ENCODE peak calls at places on chromosomes 2 and 18, in ten cellular contexts. Z is hepatocyte; G is tibial nerve; U is K562; W is adrenal gland; V is Peyer's patch; J is BE2C; X is CD8-positive, alpha-beta T cell; A is A549; O is right lobe of liver. R is an unnamed sample.

GRCh38 chr2:56130463-56131070 is 53.2 kb upstream of the CCDC85A start:
- DNase-seq in A (peak; percentile 18), V (no peak), W (no peak), U (peak; percentile 59), J (peak; percentile 28), Z (peak; percentile 40), X (no peak), O (no peak), G (peak; percentile 41), R (no peak)

GRCh38 chr2:12236136-12236834 is 480.5 kb upstream of the TRIB2 start:
- DNase-seq in Z (no peak), G (no peak), A (no peak), J (no peak), O (no peak), W (peak; percentile 10), V (no peak), U (no peak), X (no peak), R (no peak)

GRCh38 chr2:225737556-225737955 is 338.0 kb downstream of the NYAP2 start:
- DNase-seq in G (no peak), A (no peak), W (no peak), U (no peak), X (no peak), Z (no peak), J (no peak), V (no peak), O (no peak), R (no peak)

GRCh38 chr2:148560501-148560900 is 84.0 kb upstream of the EPC2 start:
- DNase-seq in A (no peak), J (no peak), U (no peak), G (no peak), V (no peak), W (no peak), X (no peak), O (no peak), Z (no peak), R (no peak)

GRCh38 chr2:239605976-239606375 is 205.2 kb upstream of the HDAC4 start:
- DNase-seq in A (no peak), G (peak; percentile 51), V (no peak), O (no peak), Z (no peak), U (no peak), W (no peak), J (no peak), X (no peak), R (no peak)

GRCh38 chr18:63603772-63604171 is 16.6 kb downstream of the SERPINB13 start:
- DNase-seq in X (no peak), O (no peak), V (no peak), U (no peak), G (no peak), A (no peak), Z (no peak), W (no peak), J (no peak), R (no peak)

GRCh38 chr2:76895469-76895868 is 626.7 kb downstream of the LRRTM4 start:
- DNase-seq in X (no peak), U (no peak), G (no peak), O (no peak), J (no peak), W (peak; percentile 27), V (no peak), Z (peak; percentile 4), A (no peak), R (peak; percentile 3)

GRCh38 chr18:59743561-59743960 is 46.3 kb upstream of the CCBE1 start:
- DNase-seq in X (no peak), A (no peak), O (no peak), W (no peak), J (no peak), Z (no peak), G (no peak), U (no peak), V (no peak), R (no peak)

GRCh38 chr18:6004683-6005082 is 109.4 kb upstream of the TMEM200C start:
- DNase-seq in U (no peak), Z (no peak), J (no peak), X (no peak), V (no peak), G (no peak), A (no peak), O (no peak), W (no peak), R (no peak)

GRCh38 chr18:5998166-5998881 is 103.0 kb upstream of the TMEM200C start:
- DNase-seq in V (no peak), W (no peak), G (no peak), A (no peak), U (no peak), X (no peak), O (peak; percentile 72), J (no peak), Z (peak; percentile 11), R (no peak)

GRCh38 chr18:5998907-5999306 is 103.6 kb upstream of the TMEM200C start:
- DNase-seq in J (no peak), W (no peak), U (no peak), V (no peak), Z (no peak), A (no peak), X (no peak), G (no peak), O (no peak), R (no peak)

GRCh38 chr18:6004119-6004518 is 108.8 kb upstream of the TMEM200C start:
- DNase-seq in J (no peak), X (no peak), A (no peak), G (no peak), Z (no peak), O (no peak), W (no peak), U (no peak), V (no peak), R (no peak)

DNA sequence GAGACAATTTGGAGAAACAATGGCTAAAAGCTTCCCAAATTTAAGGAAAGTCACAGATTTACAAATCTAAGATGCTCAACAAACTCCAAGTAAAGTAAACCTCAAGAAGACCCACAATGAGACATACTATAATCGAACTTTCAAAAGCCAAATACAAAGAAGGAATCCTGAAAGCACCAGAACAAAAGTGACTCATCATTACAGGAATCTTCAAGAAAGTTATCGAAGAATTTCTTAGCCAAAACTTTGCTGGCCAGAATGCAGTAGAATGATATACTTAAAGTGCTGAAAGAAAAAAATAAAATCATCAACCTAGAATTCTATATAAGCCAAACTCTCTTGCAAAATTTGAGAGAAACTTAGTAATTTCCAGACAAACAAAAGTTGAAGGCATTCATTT is 106.5 kb upstream of the TMEM200C start:
- DNase-seq in O (no peak), J (no peak), W (no peak), U (no peak), G (no peak), A (no peak), Z (no peak), X (no peak), V (no peak), R (no peak)
- H3K9me3 ChIP-seq in O (no peaks in the 10 kb centered on the region), J (no peaks in the 10 kb centered on the region), W (no peaks in the 10 kb centered on the region), U (no peaks in the 10 kb centered on the region), G (peaks cover 3% of the 10 kb centered on the region), A (no peaks in the 10 kb centered on the region), Z (no peaks in the 10 kb centered on the region), X (no peaks in the 10 kb centered on the region), V (no peaks in the 10 kb centered on the region), R (no peaks in the 10 kb centered on the region)

DNA sequence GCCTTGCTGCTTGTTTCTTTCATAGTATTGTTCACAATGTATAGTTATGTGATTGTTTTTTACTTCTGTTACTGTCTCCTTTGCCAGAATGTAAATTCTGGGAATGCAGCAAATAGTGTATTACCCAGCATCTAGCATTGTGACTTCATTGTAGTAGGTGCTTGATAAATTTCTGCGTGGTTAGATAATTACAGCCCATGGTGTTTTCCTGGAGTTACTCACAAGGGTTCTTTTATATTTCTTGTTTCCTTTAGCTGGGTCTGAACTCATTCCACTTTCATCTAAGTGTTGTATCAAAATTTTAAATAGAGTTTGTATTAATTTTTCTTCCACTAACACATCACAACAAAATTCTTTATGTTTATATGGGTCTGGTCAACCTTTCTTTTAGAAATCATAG is 132.6 kb downstream of the MAP4K4 start:
- DNase-seq in O (no peak), X (no peak), Z (no peak), W (no peak), J (no peak), G (no peak), A (no peak), U (no peak), V (no peak), R (no peak)
- H3K4me3 ChIP-seq in O (no peak overlapping the region), X (no peak overlapping the region), Z (no peak overlapping the region), W (no peak overlapping the region), J (no peak overlapping the region), G (no peak overlapping the region), A (no peak overlapping the region), U (no peak overlapping the region), V (no peak overlapping the region), R (no peak overlapping the region)

DNA sequence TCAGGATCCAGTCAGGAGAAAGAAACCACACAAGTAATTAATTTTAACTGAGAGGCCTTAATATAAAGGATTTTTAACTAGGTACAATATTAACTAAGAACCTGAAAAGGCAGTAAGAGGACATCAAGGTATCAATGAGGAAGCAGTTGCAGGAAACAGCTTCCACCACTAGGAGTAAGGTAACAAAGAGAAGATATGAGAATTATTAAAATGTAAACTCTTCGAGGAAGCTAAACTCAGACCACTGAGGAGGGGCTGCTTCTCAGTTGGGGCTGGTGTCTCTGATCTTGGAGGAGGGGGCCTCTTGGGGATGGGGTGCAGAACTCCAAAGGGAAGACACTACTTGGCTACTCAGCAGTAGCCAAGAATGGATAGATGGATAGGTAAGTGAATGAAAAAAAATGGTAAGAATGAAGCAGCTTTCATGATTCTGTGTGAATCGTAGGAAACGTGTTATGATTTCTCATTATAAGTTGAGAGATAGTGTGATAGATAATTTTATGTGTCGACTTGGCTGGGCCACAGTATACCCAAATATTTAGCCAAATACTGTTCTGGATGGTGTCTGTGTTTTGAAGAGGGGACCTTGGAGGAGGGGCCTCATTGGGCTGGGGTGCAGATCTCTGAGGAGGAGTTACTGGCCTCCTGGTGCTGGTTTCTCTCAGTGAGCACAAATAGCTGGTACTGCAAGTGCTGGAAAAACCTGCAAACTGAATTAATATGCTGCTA is 547.7 kb upstream of the LRRTM1 start:
- DNase-seq in V (no peak), W (no peak), A (no peak), J (no peak), O (no peak), G (no peak), U (no peak), Z (no peak), X (no peak), R (no peak)
- TF ChIP-seq CTCF in V (no peak), W (no peak), A (no peak), J (peak; percentile 22), O (no peak), G (no peak), U (no peak), Z (no peak), X (no peak), R (peak; percentile 10)

GRCh38 chr18:78624646-78625279 is 354.9 kb upstream of the SALL3 start:
- DNase-seq in J (no peak), U (no peak), A (no peak), X (no peak), G (no peak), Z (no peak), O (no peak), V (no peak), W (no peak), R (no peak)

GRCh38 chr18:78627546-78628315 is 351.9 kb upstream of the SALL3 start:
- DNase-seq in X (no peak), W (no peak), O (no peak), V (no peak), Z (peak; percentile 49), G (no peak), J (no peak), A (no peak), U (no peak), R (no peak)

GRCh38 chr18:78623142-78623541 is 356.5 kb upstream of the SALL3 start:
- DNase-seq in Z (no peak), W (no peak), X (no peak), J (no peak), O (no peak), U (no peak), V (no peak), G (no peak), A (no peak), R (no peak)

GRCh38 chr18:78625895-78626294 is 353.7 kb upstream of the SALL3 start:
- DNase-seq in A (no peak), J (no peak), X (no peak), W (no peak), Z (no peak), O (no peak), U (no peak), G (no peak), V (no peak), R (no peak)

GRCh38 chr18:78625446-78625845 is 354.2 kb upstream of the SALL3 start:
- DNase-seq in V (no peak), G (no peak), U (no peak), O (no peak), X (no peak), A (no peak), W (no peak), Z (no peak), J (no peak), R (no peak)
- H3K9me3 ChIP-seq in V (no peaks in the 10 kb centered on the region), G (no peaks in the 10 kb centered on the region), U (no peaks in the 10 kb centered on the region), O (no peaks in the 10 kb centered on the region), X (no peaks in the 10 kb centered on the region), A (no peaks in the 10 kb centered on the region), W (no peaks in the 10 kb centered on the region), Z (no peaks in the 10 kb centered on the region), J (no peaks in the 10 kb centered on the region), R (no peaks in the 10 kb centered on the region)